ENCODE peak calls at places on chromosomes 1 and 21, in four cellular contexts. One of them, this sample, is unnamed.

GRCh38 chr1:111656093-111657017 is 36.8 kb downstream of the RAP1A start:
- DNase-seq in kidney epithelial cell: peak
- DNase-seq in MM.1S: peak
- DNase-seq in A549: peak
- DNase-seq in this sample: peak

GRCh38 chr1:109757936-109758786 is 5.6 kb downstream of the EPS8L3 start:
- DNase-seq in MM.1S: no peak
- DNase-seq in kidney epithelial cell: no peak
- DNase-seq in A549: no peak
- DNase-seq in this sample: no peak

GRCh38 chr1:109821831-109822745 is 58.4 kb upstream of the EPS8L3 start:
- DNase-seq in A549: peak
- DNase-seq in kidney epithelial cell: no peak
- DNase-seq in MM.1S: no peak
- DNase-seq in this sample: no peak

GRCh38 chr1:155250633-155251449 is 4.4 kb downstream of the ENTREP3 start:
- DNase-seq in MM.1S: peak
- DNase-seq in kidney epithelial cell: peak
- DNase-seq in A549: peak
- DNase-seq in this sample: no peak

GRCh38 chr1:17232759-17233661 is 15.9 kb upstream of the PADI3 start:
- DNase-seq in MM.1S: no peak
- DNase-seq in kidney epithelial cell: peak
- DNase-seq in A549: peak
- DNase-seq in this sample: peak

GRCh38 chr1:87226341-87226760 is 102.3 kb upstream of the LMO4 start:
- DNase-seq in A549: peak
- DNase-seq in MM.1S: no peak
- DNase-seq in kidney epithelial cell: peak
- DNase-seq in this sample: peak

GRCh38 chr1:1239624-1240347 is 6.7 kb downstream of the C1QTNF12 start:
- DNase-seq in MM.1S: no peak
- DNase-seq in A549: no peak
- DNase-seq in kidney epithelial cell: no peak
- DNase-seq in this sample: no peak

GRCh38 chr1:232697191-232697590 is 67.3 kb upstream of the SIPA1L2 start:
- DNase-seq in kidney epithelial cell: no peak
- DNase-seq in A549: no peak
- DNase-seq in MM.1S: no peak
- DNase-seq in this sample: no peak

GRCh38 chr1:78227705-78228260 is 182.0 kb downstream of the GIPC2 start:
- DNase-seq in MM.1S: no peak
- DNase-seq in A549: no peak
- DNase-seq in kidney epithelial cell: no peak
- DNase-seq in this sample: no peak

GRCh38 chr1:89598450-89599331 is 34.2 kb upstream of the LRRC8C start:
- DNase-seq in MM.1S: peak
- DNase-seq in kidney epithelial cell: no peak
- DNase-seq in A549: peak
- DNase-seq in this sample: no peak

GRCh38 chr21:33067457-33067856 is 2.5 kb upstream of the OLIG1 start:
- DNase-seq in MM.1S: no peak
- DNase-seq in kidney epithelial cell: no peak
- DNase-seq in A549: no peak
- DNase-seq in this sample: no peak

GRCh38 chr1:171769171-171769570 is 12.3 kb upstream of the METTL13 start:
- DNase-seq in kidney epithelial cell: no peak
- DNase-seq in MM.1S: no peak
- DNase-seq in A549: no peak
- DNase-seq in this sample: no peak

GRCh38 chr1:53135735-53136114 is 6.7 kb downstream of the SLC1A7 start:
- DNase-seq in A549: peak
- DNase-seq in kidney epithelial cell: peak
- DNase-seq in MM.1S: no peak
- DNase-seq in this sample: no peak

GRCh38 chr21:45299864-45300785 is 12.4 kb upstream of the POFUT2 start:
- DNase-seq in A549: no peak
- DNase-seq in MM.1S: no peak
- DNase-seq in kidney epithelial cell: no peak
- DNase-seq in this sample: no peak

GRCh38 chr21:46023126-46023985 is 41.8 kb downstream of the COL6A1 start:
- DNase-seq in A549: no peak
- DNase-seq in MM.1S: no peak
- DNase-seq in kidney epithelial cell: no peak
- DNase-seq in this sample: no peak

GRCh38 chr1:31529999-31530705 is 46.2 kb upstream of the TINAGL1 start:
- DNase-seq in A549: no peak
- DNase-seq in kidney epithelial cell: no peak
- DNase-seq in MM.1S: no peak
- DNase-seq in this sample: no peak

GRCh38 chr1:180247580-180247979 is 17.5 kb downstream of the LHX4 start:
- DNase-seq in A549: no peak
- DNase-seq in MM.1S: no peak
- DNase-seq in kidney epithelial cell: no peak
- DNase-seq in this sample: no peak

GRCh38 chr21:46080171-46081021 is 17.5 kb upstream of the COL6A2 start:
- DNase-seq in MM.1S: no peak
- DNase-seq in A549: no peak
- DNase-seq in kidney epithelial cell: no peak
- DNase-seq in this sample: no peak

GRCh38 chr1:151516031-151516511 is 4.9 kb downstream of the CGN start:
- DNase-seq in A549: no peak
- DNase-seq in kidney epithelial cell: no peak
- DNase-seq in MM.1S: no peak
- DNase-seq in this sample: no peak

GRCh38 chr1:36149973-36150295 is 648 bp upstream of the TRAPPC3 start:
- DNase-seq in kidney epithelial cell: no peak
- DNase-seq in MM.1S: no peak
- DNase-seq in A549: no peak
- DNase-seq in this sample: no peak

GRCh38 chr1:94713472-94714141 is 106.5 kb upstream of the SLC44A3 start:
- DNase-seq in MM.1S: no peak
- DNase-seq in kidney epithelial cell: peak
- DNase-seq in A549: peak
- DNase-seq in this sample: peak

DNA sequence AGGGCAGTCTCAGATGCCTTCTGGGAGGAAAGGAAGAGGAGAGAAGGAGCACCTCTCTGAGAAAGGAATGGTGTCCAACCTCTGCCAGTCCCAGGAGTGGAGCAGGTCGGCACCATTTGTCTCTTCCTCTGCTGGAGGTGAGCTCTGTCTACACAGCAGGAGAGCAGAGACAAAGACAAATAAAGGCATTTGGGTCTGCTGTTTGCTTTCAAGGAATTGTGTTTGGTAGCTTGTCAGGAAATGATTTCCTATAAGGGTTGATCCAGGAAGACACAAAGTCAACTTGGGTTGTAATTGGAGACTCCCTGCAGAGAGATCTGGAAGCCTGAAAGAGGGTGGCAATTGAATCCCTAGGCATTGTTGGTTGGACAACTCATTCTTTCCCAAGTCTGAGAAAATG is 34.5 kb upstream of the PLXNA2 start:
- DNase-seq in A549: no peak
- DNase-seq in MM.1S: no peak
- DNase-seq in kidney epithelial cell: no peak
- DNase-seq in this sample: no peak
- TF ChIP-seq CTCF in A549: no peak
- TF ChIP-seq CTCF in MM.1S: no peak
- TF ChIP-seq CTCF in kidney epithelial cell: no peak
- TF ChIP-seq CTCF in this sample: no peak

GRCh38 chr1:18636762-18637552 is 6.3 kb downstream of the PAX7 start:
- DNase-seq in kidney epithelial cell: no peak
- DNase-seq in MM.1S: no peak
- DNase-seq in A549: no peak
- DNase-seq in this sample: no peak

GRCh38 chr1:18637962-18638817 is 7.5 kb downstream of the PAX7 start:
- DNase-seq in MM.1S: no peak
- DNase-seq in kidney epithelial cell: no peak
- DNase-seq in A549: no peak
- DNase-seq in this sample: no peak

GRCh38 chr1:18635833-18636671 is 5.4 kb downstream of the PAX7 start:
- DNase-seq in A549: no peak
- DNase-seq in MM.1S: no peak
- DNase-seq in kidney epithelial cell: no peak
- DNase-seq in this sample: no peak

GRCh38 chr1:18638818-18639193 is 8.2 kb downstream of the PAX7 start:
- DNase-seq in A549: no peak
- DNase-seq in MM.1S: no peak
- DNase-seq in kidney epithelial cell: no peak
- DNase-seq in this sample: no peak

GRCh38 chr1:18637553-18637960 is 6.9 kb downstream of the PAX7 start:
- DNase-seq in kidney epithelial cell: no peak
- DNase-seq in MM.1S: no peak
- DNase-seq in A549: no peak
- DNase-seq in this sample: no peak
- H3K4me3 ChIP-seq in kidney epithelial cell: no peak
- H3K4me3 ChIP-seq in MM.1S: no peak
- H3K4me3 ChIP-seq in A549: no peak
- H3K4me3 ChIP-seq in this sample: no peak

GRCh38 chr21:15731243-15731613 is 1.4 kb downstream of the USP25 start:
- DNase-seq in kidney epithelial cell: no peak
- DNase-seq in A549: no peak
- DNase-seq in MM.1S: no peak
- DNase-seq in this sample: no peak

GRCh38 chr21:15730484-15731242 is 881 bp downstream of the USP25 start:
- DNase-seq in A549: no peak
- DNase-seq in MM.1S: peak
- DNase-seq in kidney epithelial cell: no peak
- DNase-seq in this sample: no peak

GRCh38 chr21:15732290-15732995 is 2.7 kb downstream of the USP25 start:
- DNase-seq in MM.1S: peak
- DNase-seq in A549: peak
- DNase-seq in kidney epithelial cell: peak
- DNase-seq in this sample: no peak

GRCh38 chr21:15732996-15733329 is 3.2 kb downstream of the USP25 start:
- DNase-seq in MM.1S: no peak
- DNase-seq in A549: no peak
- DNase-seq in kidney epithelial cell: no peak
- DNase-seq in this sample: no peak

GRCh38 chr21:15735409-15735808 is 5.6 kb downstream of the USP25 start:
- DNase-seq in MM.1S: no peak
- DNase-seq in kidney epithelial cell: no peak
- DNase-seq in A549: no peak
- DNase-seq in this sample: no peak
- TF ChIP-seq CTCF in MM.1S: no peak
- TF ChIP-seq CTCF in kidney epithelial cell: no peak
- TF ChIP-seq CTCF in A549: no peak
- TF ChIP-seq CTCF in this sample: no peak

GRCh38 chr1:214318356-214318755 is 37.4 kb downstream of the SMYD2 start:
- DNase-seq in MM.1S: no peak
- DNase-seq in A549: no peak
- DNase-seq in kidney epithelial cell: no peak
- DNase-seq in this sample: no peak
- H3K4me3 ChIP-seq in MM.1S: no peak
- H3K4me3 ChIP-seq in A549: no peak
- H3K4me3 ChIP-seq in kidney epithelial cell: no peak
- H3K4me3 ChIP-seq in this sample: no peak

DNA sequence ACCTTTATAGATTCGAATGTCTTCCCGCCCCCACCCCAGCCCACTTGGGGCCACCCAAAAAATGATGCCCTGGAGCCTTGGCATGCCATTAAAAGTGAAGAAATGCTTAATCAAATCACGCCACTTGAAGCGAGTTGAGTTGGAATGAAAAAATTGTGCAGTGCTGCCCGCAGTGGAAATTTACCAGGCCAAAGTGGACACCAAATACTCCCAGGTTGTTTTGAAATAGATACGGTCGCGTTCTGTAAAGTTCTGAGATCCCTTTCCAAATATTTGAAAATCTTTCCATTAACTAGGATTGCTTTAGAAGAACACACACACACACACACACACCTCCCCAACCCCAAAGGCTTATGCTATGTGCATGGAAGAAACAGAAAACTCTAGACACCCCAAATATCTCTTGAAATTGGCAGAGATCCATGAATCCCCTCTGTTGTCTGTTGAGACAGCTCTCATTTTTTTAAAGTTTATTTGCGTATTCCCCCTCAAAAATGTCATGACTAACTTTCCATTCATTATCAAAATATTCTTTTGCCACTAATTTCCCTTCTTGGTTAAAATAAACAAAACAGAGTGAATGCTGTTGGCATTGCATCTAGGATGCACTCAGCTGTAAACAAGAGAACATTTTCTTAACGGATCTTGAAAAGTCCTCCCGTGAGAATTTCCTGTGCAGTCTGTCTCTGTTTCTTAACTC is 142.3 kb upstream of the KCNE2 start:
- DNase-seq in A549: no peak
- DNase-seq in MM.1S: no peak
- DNase-seq in kidney epithelial cell: no peak
- DNase-seq in this sample: no peak
- TF ChIP-seq CTCF in A549: no peak
- TF ChIP-seq CTCF in MM.1S: no peak
- TF ChIP-seq CTCF in kidney epithelial cell: no peak
- TF ChIP-seq CTCF in this sample: no peak

GRCh38 chr1:10032287-10032589 is 520 bp upstream of the UBE4B start:
- DNase-seq in A549: no peak
- DNase-seq in kidney epithelial cell: no peak
- DNase-seq in MM.1S: no peak
- DNase-seq in this sample: no peak
- H3K4me3 ChIP-seq in A549: peak
- H3K4me3 ChIP-seq in kidney epithelial cell: peak
- H3K4me3 ChIP-seq in MM.1S: peak
- H3K4me3 ChIP-seq in this sample: peak

This sample was measured in AG09309.